ENCODE peak calls at places on chromosomes 16 and 17, in ten cellular contexts. K is MM.1S, D is PC-3, Z is GM23338, M is HCT116, Y is GM23248, G is OCI-LY7, E is SK-N-SH, A is PC-9, V is Karpas-422. P is an unnamed sample.
A peak's percentile ranks its signal among the peaks of the same experiment; 100 is the strongest.

GRCh38 chr17:7987112-7987893 is 15.1 kb upstream of the GUCY2D start:
- DNase-seq in Y (peak; percentile 65), V (no peak), Z (no peak), E (no peak), D (no peak), M (no peak), A (no peak), K (no peak), G (no peak), P (no peak)

GRCh38 chr17:77736207-77736600 is 222.3 kb upstream of the TNRC6C start:
- DNase-seq in K (no peak), G (no peak), D (no peak), E (no peak), V (no peak), Y (peak; percentile 19), Z (peak; percentile 29), M (no peak), A (no peak), P (no peak)

GRCh38 chr17:4947411-4948165 is 742 bp downstream of the PFN1 start:
- DNase-seq in M (no peak), A (peak; percentile 58), Z (peak; percentile 77), G (peak; percentile 77), E (peak; percentile 81), Y (peak; percentile 68), V (peak; percentile 84), D (peak; percentile 38), K (peak; percentile 59), P (peak; percentile 79)

GRCh38 chr16:35176449-35176848 is 1717.0 kb downstream of the TP53TG3F start:
- DNase-seq in D (no peak), E (no peak), M (no peak), Y (no peak), Z (no peak), A (no peak), G (no peak), K (no peak), V (no peak), P (no peak)

GRCh38 chr17:5249615-5250014 is 15.0 kb upstream of the SCIMP start:
- DNase-seq in D (peak; percentile 77), V (peak; percentile 87), M (peak; percentile 72), G (peak; percentile 89), A (peak; percentile 59), K (peak; percentile 79), Y (peak; percentile 78), E (peak; percentile 78), Z (peak; percentile 81), P (peak; percentile 74)

GRCh38 chr17:36213695-36214094 is 2.8 kb downstream of the CCL4L2 start:
- DNase-seq in M (no peak), Y (no peak), Z (no peak), G (no peak), K (peak; percentile 5), V (no peak), E (no peak), D (no peak), A (no peak), P (no peak)

GRCh38 chr17:40450175-40450574 is 6.9 kb downstream of the IGFBP4 start:
- DNase-seq in K (peak; percentile 56), A (peak; percentile 43), E (no peak), Y (peak; percentile 68), Z (peak; percentile 85), G (peak; percentile 55), M (peak; percentile 62), V (peak; percentile 67), D (peak; percentile 52), P (peak; percentile 55)

GRCh38 chr16:56317998-56318912 is 107.1 kb downstream of the AMFR start:
- DNase-seq in M (peak; percentile 51), E (peak; percentile 97), K (peak; percentile 58), Z (peak; percentile 80), Y (peak; percentile 79), D (peak; percentile 73), G (peak; percentile 60), V (peak; percentile 87), A (peak; percentile 72), P (peak; percentile 91)

GRCh38 chr16:529012-529575 is 1.6 kb downstream of the CAPN15 start:
- DNase-seq in V (peak; percentile 57), D (no peak), G (peak; percentile 40), K (no peak), M (no peak), Y (no peak), E (no peak), A (no peak), Z (no peak), P (no peak)

GRCh38 chr16:69150146-69150865 is 17.9 kb downstream of the UTP4 start:
- DNase-seq in A (peak; percentile 34), D (peak; percentile 74), Z (peak; percentile 92), Y (peak; percentile 79), M (peak; percentile 55), E (peak; percentile 67), G (peak; percentile 74), V (peak; percentile 87), K (peak; percentile 58), P (peak; percentile 90)

GRCh38 chr17:21301593-21302550 is 17.4 kb downstream of the MAP2K3 start:
- DNase-seq in Y (no peak), G (no peak), E (peak; percentile 52), K (no peak), D (no peak), M (no peak), V (no peak), Z (no peak), A (no peak), P (no peak)

GRCh38 chr16:30715777-30716445 is 16.9 kb downstream of the SRCAP start:
- DNase-seq in D (peak; percentile 25), M (no peak), G (no peak), Y (peak; percentile 65), V (no peak), E (no peak), Z (no peak), A (no peak), K (no peak), P (no peak)

GRCh38 chr17:62673614-62674362 is 46.3 kb downstream of the MRC2 start:
- DNase-seq in V (no peak), Z (no peak), G (no peak), D (no peak), E (no peak), K (no peak), A (no peak), M (no peak), Y (no peak), P (no peak)

GRCh38 chr17:57806083-57806830 is 43.6 kb downstream of the MRPS23 start:
- DNase-seq in Z (no peak), K (no peak), A (no peak), M (no peak), G (no peak), Y (no peak), V (no peak), D (no peak), E (no peak), P (no peak)

GRCh38 chr17:50194441-50195195 is 6.8 kb downstream of the COL1A1 start:
- DNase-seq in V (no peak), E (no peak), Y (peak; percentile 55), K (no peak), G (no peak), D (no peak), A (no peak), M (no peak), Z (no peak), P (no peak)

GRCh38 chr16:26742040-26742439 is 324.7 kb upstream of the C16orf82 start:
- DNase-seq in A (no peak), K (no peak), G (no peak), Z (no peak), V (no peak), Y (no peak), E (no peak), D (no peak), M (no peak), P (no peak)
- H3K9me2 ChIP-seq in A (no peaks in the 10 kb centered on the region), K (no peaks in the 10 kb centered on the region), G (no peaks in the 10 kb centered on the region), Z (no peaks in the 10 kb centered on the region), V (no peaks in the 10 kb centered on the region), Y (no peaks in the 10 kb centered on the region), E (no peaks in the 10 kb centered on the region), D (no peaks in the 10 kb centered on the region), M (no peaks in the 10 kb centered on the region), P (no peaks in the 10 kb centered on the region)

GRCh38 chr16:50121721-50122445 is 31.2 kb upstream of the TENT4B start:
- DNase-seq in V (no peak), E (no peak), K (peak; percentile 89), A (no peak), G (no peak), M (no peak), Z (peak; percentile 41), D (no peak), Y (no peak), P (no peak)

GRCh38 chr16:50121278-50121677 is 31.8 kb upstream of the TENT4B start:
- DNase-seq in V (no peak), A (no peak), Z (no peak), M (no peak), K (peak; percentile 70), D (no peak), E (no peak), Y (no peak), G (no peak), P (no peak)

GRCh38 chr16:50120732-50121131 is 32.4 kb upstream of the TENT4B start:
- DNase-seq in D (no peak), Z (no peak), M (no peak), V (no peak), A (no peak), K (no peak), E (no peak), Y (no peak), G (no peak), P (no peak)

GRCh38 chr16:50126183-50126582 is 26.9 kb upstream of the TENT4B start:
- DNase-seq in D (no peak), Y (no peak), V (no peak), E (no peak), M (no peak), K (no peak), A (no peak), Z (no peak), G (no peak), P (no peak)

DNA sequence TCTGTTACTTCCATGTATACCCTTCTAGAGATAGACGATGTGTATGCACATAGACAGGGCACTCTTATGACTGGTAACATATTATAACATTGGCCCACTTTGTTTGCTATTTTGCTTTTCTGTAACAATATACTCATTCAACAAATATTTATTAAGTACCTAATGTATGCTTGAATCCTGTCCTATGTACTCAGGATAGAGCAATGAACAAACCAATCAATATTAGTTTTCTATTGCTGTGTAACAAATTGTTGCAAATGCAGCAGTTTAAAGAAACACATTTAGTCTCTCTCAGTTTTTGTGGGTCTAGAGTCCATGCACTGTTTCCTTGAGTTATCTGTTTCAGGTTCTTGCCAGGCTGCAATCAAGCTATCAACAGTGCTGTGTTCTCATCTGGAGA is 29.7 kb upstream of the TENT4B start:
- DNase-seq in K (no peak), G (no peak), A (no peak), D (no peak), V (no peak), Y (no peak), E (no peak), M (no peak), Z (no peak), P (no peak)
- H2AFZ ChIP-seq in K (no peak overlapping the region), G (no peak overlapping the region), A (no peak overlapping the region), D (no peak overlapping the region), V (no peak overlapping the region), Y (no peak overlapping the region), E (no peak overlapping the region), M (no peak overlapping the region), Z (no peak overlapping the region), P (no peak overlapping the region)

GRCh38 chr17:81955058-81955681 is 5.8 kb downstream of the NOTUM start:
- DNase-seq in Z (no peak), M (no peak), D (no peak), K (no peak), Y (no peak), V (no peak), G (no peak), E (no peak), A (peak; percentile 62), P (no peak)
- H3K27ac ChIP-seq in Z (no peak overlapping the region), M (no peak overlapping the region), D (no peak overlapping the region), K (no peak overlapping the region), Y (no peak overlapping the region), V (no peak overlapping the region), G (no peak overlapping the region), E (no peak overlapping the region), A (no peak overlapping the region), P (no peak overlapping the region)

GRCh38 chr16:87527055-87527724 is 34.4 kb upstream of the ZCCHC14 start:
- DNase-seq in E (no peak), M (no peak), V (no peak), G (no peak), Z (no peak), D (no peak), Y (no peak), A (no peak), K (no peak), P (no peak)
- H3K9me2 ChIP-seq in E (no peaks in the 10 kb centered on the region), M (no peaks in the 10 kb centered on the region), V (no peaks in the 10 kb centered on the region), G (no peaks in the 10 kb centered on the region), Z (no peaks in the 10 kb centered on the region), D (no peaks in the 10 kb centered on the region), Y (no peaks in the 10 kb centered on the region), A (no peaks in the 10 kb centered on the region), K (no peaks in the 10 kb centered on the region), P (no peaks in the 10 kb centered on the region)

P was measured in hepatocyte.